ENCODE peak calls at places on chromosomes 13 and 19, in nine cellular contexts. H, J, X, E, G, U, O, N and R are unnamed samples.

GRCh38 chr13:114035583-114036501 is 62.0 kb upstream of the C13orf46 start:
- DNase-seq in H (peak), J (no peak), X (no peak), E (peak), G (no peak), U (no peak), O (no peak), N (no peak), R (no peak)

GRCh38 chr19:4742717-4743646 is 19.3 kb upstream of the DPP9 start:
- DNase-seq in H (no peak), J (no peak), X (no peak), E (no peak), G (no peak), U (no peak), O (no peak), N (no peak), R (no peak)

GRCh38 chr13:43493496-43494000 is 293.2 kb downstream of the ENOX1 start:
- DNase-seq in H (no peak), J (no peak), X (no peak), E (no peak), G (no peak), U (no peak), O (no peak), N (no peak), R (no peak)

GRCh38 chr19:4198467-4199126 is 16.1 kb downstream of the ANKRD24 start:
- DNase-seq in H (no peak), J (no peak), X (no peak), E (no peak), G (no peak), U (no peak), O (no peak), N (no peak), R (no peak)

GRCh38 chr19:15412832-15413231 is 6.0 kb downstream of the AKAP8L start:
- DNase-seq in H (no peak), J (no peak), X (no peak), E (no peak), G (no peak), U (no peak), O (no peak), N (no peak), R (no peak)

GRCh38 chr13:75186384-75186783 is 295.6 kb downstream of the TBC1D4 start:
- DNase-seq in H (no peak), J (no peak), X (no peak), E (no peak), G (no peak), U (no peak), O (no peak), N (no peak), R (no peak)

GRCh38 chr13:76890036-76890435 is 3.8 kb upstream of the KCTD12 start:
- DNase-seq in H (no peak), J (no peak), X (no peak), E (no peak), G (no peak), U (no peak), O (no peak), N (no peak), R (no peak)

GRCh38 chr19:1773173-1773572 is 19.9 kb downstream of the ONECUT3 start:
- DNase-seq in H (no peak), J (no peak), X (no peak), E (no peak), G (no peak), U (no peak), O (no peak), N (no peak), R (no peak)

GRCh38 chr19:18007605-18007938 is 398 bp upstream of the ARRDC2 start:
- DNase-seq in H (no peak), J (no peak), X (no peak), E (no peak), G (no peak), U (no peak), O (no peak), N (no peak), R (no peak)

GRCh38 chr13:76387561-76387960 is 498.6 kb downstream of the KCTD12 start:
- DNase-seq in H (no peak), J (no peak), X (no peak), E (no peak), G (no peak), U (no peak), O (no peak), N (no peak), R (no peak)

GRCh38 chr19:17647071-17648020 is 40.8 kb downstream of the UNC13A start:
- DNase-seq in H (no peak), J (no peak), X (no peak), E (no peak), G (no peak), U (no peak), O (peak), N (no peak), R (no peak)

GRCh38 chr13:45511310-45512147 is 46.8 kb downstream of the COG3 start:
- DNase-seq in H (peak), J (peak), X (peak), E (no peak), G (peak), U (peak), O (peak), N (no peak), R (no peak)

GRCh38 chr13:75870397-75870801 is 234.3 kb downstream of the LMO7 start:
- DNase-seq in H (peak), J (peak), X (no peak), E (no peak), G (peak), U (no peak), O (peak), N (no peak), R (no peak)

GRCh38 chr13:114141261-114141996 is 9.0 kb upstream of the RASA3 start:
- DNase-seq in H (no peak), J (no peak), X (no peak), E (no peak), G (no peak), U (no peak), O (no peak), N (no peak), R (no peak)

GRCh38 chr19:44890366-44891015 is 563 bp upstream of the TOMM40 start:
- DNase-seq in H (no peak), J (peak), X (peak), E (peak), G (peak), U (peak), O (peak), N (no peak), R (peak)

GRCh38 chr13:39867807-39868206 is 212.3 kb downstream of the COG6 start:
- DNase-seq in H (no peak), J (no peak), X (no peak), E (no peak), G (no peak), U (no peak), O (no peak), N (no peak), R (no peak)

GRCh38 chr13:30196025-30196424 is 111.3 kb downstream of the KATNAL1 start:
- DNase-seq in H (peak), J (no peak), X (no peak), E (no peak), G (no peak), U (no peak), O (peak), N (no peak), R (no peak)